ENCODE peak calls at places on chromosomes 1 and 21, in four cellular contexts. I, L, Q and M are unnamed samples.

GRCh38 chr1:2240251-2241156 is 12.4 kb downstream of the SKI start:
- DNase-seq in I (no peak), L (no peak), Q (peak), M (peak)

GRCh38 chr1:1262759-1263158 is 10.9 kb downstream of the UBE2J2 start:
- DNase-seq in I (no peak), L (no peak), Q (no peak), M (no peak)

GRCh38 chr1:153429266-153430165 is 13.2 kb downstream of the S100A7A start:
- DNase-seq in I (no peak), L (no peak), Q (no peak), M (no peak)

GRCh38 chr1:162987866-162988265 is 81.3 kb upstream of the RGS4 start:
- DNase-seq in I (no peak), L (no peak), Q (no peak), M (peak)

GRCh38 chr1:42171679-42172266 is 7.2 kb upstream of the GUCA2A start:
- DNase-seq in I (no peak), L (no peak), Q (no peak), M (no peak)

GRCh38 chr1:55049914-55050278 is 10.5 kb downstream of the PCSK9 start:
- DNase-seq in I (no peak), L (no peak), Q (no peak), M (no peak)

GRCh38 chr1:183281039-183281438 is 95.0 kb downstream of the LAMC2 start:
- DNase-seq in I (no peak), L (no peak), Q (peak), M (no peak)

GRCh38 chr21:45304161-45304830 is 16.6 kb upstream of the POFUT2 start:
- DNase-seq in I (no peak), L (no peak), Q (peak), M (no peak)

GRCh38 chr1:85681087-85681486 is 27.1 kb downstream of the ZNHIT6 start:
- DNase-seq in I (no peak), L (no peak), Q (no peak), M (peak)